ENCODE peak calls at places on chromosomes 4 and X, in five cellular contexts. X is D341Med, N is A673, I is activated T-cell treated with anti-CD3 and anti-CD28 coated beads for 4 hours, E is T follicular helper cell. M is an unnamed sample.

GRCh38 chr4:78397292-78397630 is 154.3 kb upstream of the ANXA3 start:
- DNase-seq in X (no peak), N (no peak), I (no peak), E (no peak), M (no peak)

GRCh38 chrX:133415276-133416105 is at the start of gene GPC4:
- DNase-seq in X (peak; percentile 53), N (peak; percentile 81), I (no peak), E (no peak), M (no peak)

GRCh38 chrX:106959897-106960296 is 39.7 kb downstream of the CLDN2 start:
- DNase-seq in X (peak; percentile 17), N (peak; percentile 31), I (no peak), E (no peak), M (no peak)

GRCh38 chrX:11558972-11559371 is 106.7 kb downstream of the ARHGAP6 start:
- DNase-seq in X (peak; percentile 38), N (peak; percentile 57), I (peak; percentile 14), E (peak; percentile 46), M (no peak)

GRCh38 chr4:77347341-77347740 is 190.3 kb downstream of the CCNG2 start:
- DNase-seq in X (no peak), N (no peak), I (no peak), E (no peak), M (no peak)

GRCh38 chr4:5813882-5814255 is 79.0 kb downstream of the CRMP1 start:
- DNase-seq in X (no peak), N (no peak), I (no peak), E (no peak), M (no peak)

GRCh38 chr4:176435891-176436499 is 116.2 kb downstream of the SPCS3 start:
- DNase-seq in X (no peak), N (no peak), I (no peak), E (no peak), M (no peak)

GRCh38 chr4:123806057-123806456 is 409.5 kb downstream of the SPRY1 start:
- DNase-seq in X (no peak), N (no peak), I (no peak), E (no peak), M (no peak)

GRCh38 chr4:140309124-140309870 is 64.1 kb upstream of the SCOC start:
- DNase-seq in X (no peak), N (no peak), I (no peak), E (no peak), M (no peak)

GRCh38 chr4:173371292-173372192 is 788 bp downstream of the SAP30 start:
- DNase-seq in X (peak; percentile 75), N (peak; percentile 82), I (peak; percentile 11), E (peak; percentile 21), M (no peak)

GRCh38 chrX:53595266-53595810 is 91.2 kb downstream of the HUWE1 start:
- DNase-seq in X (no peak), N (peak; percentile 81), I (no peak), E (no peak), M (no peak)

GRCh38 chr4:85688055-85688740 is 213.2 kb downstream of the ARHGAP24 start:
- DNase-seq in X (no peak), N (no peak), I (no peak), E (no peak), M (no peak)

GRCh38 chr4:133102612-133103409 is 46.3 kb upstream of the PCDH10 start:
- DNase-seq in X (no peak), N (no peak), I (no peak), E (no peak), M (no peak)

GRCh38 chr4:69984030-69984443 is 11.7 kb upstream of the STATH start:
- DNase-seq in X (peak; percentile 27), N (peak; percentile 0), I (no peak), E (no peak), M (peak; percentile 74)

GRCh38 chrX:155962906-155963305 is 34.6 kb upstream of the IL9R start:
- DNase-seq in X (no peak), N (no peak), I (no peak), E (no peak), M (no peak)

GRCh38 chrX:39758791-39759525 is 338.8 kb downstream of the BCOR start:
- DNase-seq in X (no peak), N (no peak), I (no peak), E (no peak), M (no peak)

GRCh38 chr4:109009909-109010308 is 247.1 kb upstream of the ETNPPL start:
- DNase-seq in X (peak; percentile 61), N (peak; percentile 54), I (no peak), E (no peak), M (peak; percentile 72)

GRCh38 chr4:4225915-4226605 is 669 bp downstream of the OTOP1 start:
- DNase-seq in X (peak; percentile 58), N (no peak), I (no peak), E (no peak), M (no peak)

GRCh38 chr4:8314691-8315255 is 45.2 kb downstream of the HTRA3 start:
- DNase-seq in X (no peak), N (no peak), I (no peak), E (no peak), M (no peak)

GRCh38 chr4:157221895-157222763 is 1.6 kb downstream of the GRIA2 start:
- DNase-seq in X (peak; percentile 74), N (peak; percentile 34), I (no peak), E (no peak), M (no peak)

GRCh38 chr4:54099959-54100606 is at the start of gene GSX2:
- DNase-seq in X (peak; percentile 55), N (no peak), I (no peak), E (no peak), M (no peak)

GRCh38 chr4:30863031-30863430 is 142.9 kb downstream of the PCDH7 start:
- DNase-seq in X (no peak), N (peak; percentile 74), I (no peak), E (no peak), M (no peak)

GRCh38 chrX:82163701-82164100 is 961.8 kb downstream of the SH3BGRL start:
- DNase-seq in X (no peak), N (no peak), I (no peak), E (no peak), M (no peak)

GRCh38 chr4:3470244-3471097 is 7.4 kb downstream of the DOK7 start:
- DNase-seq in X (no peak), N (no peak), I (no peak), E (no peak), M (no peak)

GRCh38 chrX:110086916-110087484 is 84.1 kb downstream of the TMEM164 start:
- DNase-seq in X (no peak), N (no peak), I (no peak), E (no peak), M (peak; percentile 60)

GRCh38 chrX:24231780-24232179 is 82.1 kb downstream of the SUPT20HL2 start:
- DNase-seq in X (no peak), N (no peak), I (no peak), E (no peak), M (no peak)

GRCh38 chrX:18353931-18354368 is 538 bp downstream of the SCML2 start:
- DNase-seq in X (peak; percentile 79), N (peak; percentile 26), I (peak; percentile 0), E (no peak), M (no peak)

GRCh38 chrX:154378059-154378798 is 866 bp upstream of the EMD start:
- DNase-seq in X (peak; percentile 82), N (peak; percentile 72), I (no peak), E (no peak), M (no peak)

GRCh38 chr4:95510145-95510544 is 38.6 kb downstream of the UNC5C start:
- DNase-seq in X (peak; percentile 30), N (peak; percentile 17), I (no peak), E (no peak), M (no peak)